ENCODE peak calls at places on chromosomes 3 and 15, in nine cellular contexts. F is epithelial cell of prostate; M is fibroblast of lung; J is stimulated activated CD8-positive, alpha-beta memory T cell treated with anti-CD3 and anti-CD28 coated beads, Interleukin-2, amount 100 ng/mL, for 48 hours; P is D341Med; Q is lower leg skin; K is GM03348; Z is head of caudate nucleus; D is suprapubic skin. N is an unnamed sample.

GRCh38 chr3:186639778-186640472 is at the start of gene FETUB:
- DNase-seq in M (peak; percentile 1), K (no peak), J (no peak), Z (no peak), D (no peak), Q (no peak), P (no peak), F (no peak), N (no peak)

GRCh38 chr15:53978248-53978906 is at the start of gene UNC13C:
- DNase-seq in K (peak; percentile 16), Z (peak; percentile 77), J (no peak), F (no peak), P (peak; percentile 20), Q (no peak), D (no peak), M (no peak), N (no peak)

GRCh38 chr3:88180398-88180999 is 30.7 kb downstream of the C3orf38 start:
- DNase-seq in Q (no peak), M (peak; percentile 41), K (peak; percentile 32), Z (no peak), D (no peak), P (peak; percentile 34), F (no peak), J (no peak), N (no peak)

GRCh38 chr3:178454714-178455113 is 81.5 kb upstream of the KCNMB2 start:
- DNase-seq in M (peak; percentile 86), J (no peak), F (no peak), Q (no peak), Z (peak; percentile 24), K (peak; percentile 58), P (no peak), D (no peak), N (no peak)

GRCh38 chr15:57751177-57751800 is 44.8 kb downstream of the POLR2M start:
- DNase-seq in Z (peak; percentile 57), P (no peak), J (no peak), M (peak; percentile 24), Q (peak; percentile 25), K (peak; percentile 74), D (no peak), F (no peak), N (no peak)

GRCh38 chr3:24229468-24230263 is 265.0 kb downstream of the THRB start:
- DNase-seq in D (no peak), J (no peak), M (no peak), P (no peak), Q (no peak), F (no peak), K (no peak), Z (no peak), N (no peak)

GRCh38 chr3:127651516-127652172 is 21.1 kb upstream of the ABTB1 start:
- DNase-seq in F (no peak), Q (peak; percentile 76), J (no peak), Z (no peak), K (no peak), M (no peak), D (no peak), P (no peak), N (no peak)

GRCh38 chr15:69236505-69236904 is 62.2 kb upstream of the PAQR5 start:
- DNase-seq in D (no peak), M (no peak), K (no peak), Q (no peak), Z (no peak), F (peak; percentile 8), J (no peak), P (no peak), N (no peak)

GRCh38 chr3:149777414-149778214 is 14.7 kb downstream of the ANKUB1 start:
- DNase-seq in P (no peak), D (no peak), J (no peak), M (no peak), Q (no peak), Z (no peak), F (no peak), K (no peak), N (no peak)

GRCh38 chr3:195892355-195893120 is 15.8 kb downstream of the TNK2 start:
- DNase-seq in F (no peak), J (no peak), Q (no peak), M (peak; percentile 81), P (no peak), K (peak; percentile 83), Z (peak; percentile 91), D (no peak), N (no peak)

GRCh38 chr3:71281173-71281738 is 302.3 kb downstream of the FOXP1 start:
- DNase-seq in M (no peak), K (no peak), J (no peak), D (no peak), F (no peak), Q (no peak), Z (no peak), P (no peak), N (no peak)

GRCh38 chr15:52406601-52407000 is 111.0 kb upstream of the MYO5C start:
- DNase-seq in M (peak; percentile 32), K (no peak), Q (no peak), D (no peak), Z (no peak), F (no peak), J (no peak), P (no peak), N (no peak)

GRCh38 chr3:177421176-177421782 is 224.0 kb upstream of the TBL1XR1 start:
- DNase-seq in J (no peak), D (no peak), M (no peak), K (no peak), Q (no peak), F (no peak), P (no peak), Z (no peak), N (no peak)

GRCh38 chr3:42683875-42684593 is 1.3 kb upstream of the KLHL40 start:
- DNase-seq in P (no peak), D (no peak), J (peak; percentile 54), M (peak; percentile 93), F (peak; percentile 95), Q (peak; percentile 91), K (peak; percentile 95), Z (peak; percentile 83), N (no peak)

GRCh38 chr3:72317491-72317890 is 530.8 kb downstream of the SHQ1 start:
- DNase-seq in M (peak; percentile 34), F (no peak), Q (no peak), K (peak; percentile 39), Z (no peak), J (no peak), P (no peak), D (no peak), N (no peak)

GRCh38 chr3:175002732-175003143 is 143.6 kb downstream of the NAALADL2 start:
- DNase-seq in Q (no peak), M (peak; percentile 94), P (no peak), Z (no peak), K (peak; percentile 55), F (peak; percentile 20), J (no peak), D (no peak), N (no peak)

GRCh38 chr15:39896837-39897236 is 23.2 kb downstream of the GPR176 start:
- DNase-seq in P (no peak), Q (no peak), K (peak; percentile 56), F (no peak), J (no peak), M (peak; percentile 83), D (no peak), Z (no peak), N (no peak)

GRCh38 chr3:183254816-183255730 is 2.0 kb downstream of the B3GNT5 start:
- DNase-seq in M (peak; percentile 23), K (no peak), J (peak; percentile 8), Q (no peak), D (no peak), Z (no peak), P (no peak), F (no peak), N (no peak)

GRCh38 chr3:61009025-61009424 is 242.2 kb downstream of the FHIT start:
- DNase-seq in Z (no peak), J (no peak), F (no peak), D (no peak), M (no peak), K (no peak), Q (no peak), P (no peak), N (no peak)